ENCODE peak calls at places on chromosome 6, in four cellular contexts. B, S, T and R are unnamed samples.

GRCh38 chr6:105087571-105088211 is 92.1 kb downstream of the POPDC3 start:
- DNase-seq in B (no peak), S (peak), T (peak), R (peak)

GRCh38 chr6:112223070-112223861 is 31.1 kb downstream of the LAMA4 start:
- DNase-seq in B (no peak), S (no peak), T (no peak), R (peak)

GRCh38 chr6:106283476-106283875 is 42.1 kb downstream of the ATG5 start:
- DNase-seq in B (no peak), S (no peak), T (no peak), R (no peak)

GRCh38 chr6:145036236-145036635 is 699.1 kb downstream of the EPM2A start:
- DNase-seq in B (no peak), S (no peak), T (no peak), R (no peak)

GRCh38 chr6:44176130-44176934 is 17.7 kb downstream of the CAPN11 start:
- DNase-seq in B (no peak), S (no peak), T (no peak), R (no peak)

GRCh38 chr6:25927721-25928359 is 2.7 kb downstream of the SLC17A2 start:
- DNase-seq in B (no peak), S (no peak), T (no peak), R (no peak)

GRCh38 chr6:118309337-118310093 is 238.6 kb upstream of the PLN start:
- DNase-seq in B (no peak), S (no peak), T (no peak), R (no peak)

GRCh38 chr6:98847767-98848538 is 13.6 kb downstream of the POU3F2 start:
- DNase-seq in B (no peak), S (no peak), T (no peak), R (no peak)

GRCh38 chr6:73200735-73201134 is 24.6 kb downstream of the KHDC1L start:
- DNase-seq in B (no peak), S (no peak), T (no peak), R (no peak)

GRCh38 chr6:49849121-49849907 is 17.0 kb downstream of the CRISP1 start:
- DNase-seq in B (no peak), S (peak), T (peak), R (peak)

DNA sequence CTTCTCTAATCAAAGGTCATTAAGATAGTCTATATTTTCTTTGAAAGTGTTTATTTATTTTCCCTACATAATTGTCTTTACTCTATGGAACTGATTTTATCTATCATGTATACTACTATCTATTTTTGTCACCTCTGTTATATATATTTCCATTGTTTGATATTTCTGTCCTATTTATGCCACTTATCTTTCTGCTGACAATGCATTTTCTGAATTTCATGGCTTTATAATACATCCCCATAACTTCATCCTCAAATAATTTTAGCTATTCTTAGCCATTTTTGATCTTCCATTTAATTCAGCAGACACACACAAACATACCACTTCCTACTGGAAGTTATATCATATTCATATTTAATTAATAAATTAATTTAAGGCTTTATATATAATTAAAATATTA is 123.7 kb downstream of the EPHA7 start:
- DNase-seq in B (no peak), S (no peak), T (no peak), R (no peak)
- TF ChIP-seq CTCF in B (no peak), S (no peak), T (no peak), R (no peak)

DNA sequence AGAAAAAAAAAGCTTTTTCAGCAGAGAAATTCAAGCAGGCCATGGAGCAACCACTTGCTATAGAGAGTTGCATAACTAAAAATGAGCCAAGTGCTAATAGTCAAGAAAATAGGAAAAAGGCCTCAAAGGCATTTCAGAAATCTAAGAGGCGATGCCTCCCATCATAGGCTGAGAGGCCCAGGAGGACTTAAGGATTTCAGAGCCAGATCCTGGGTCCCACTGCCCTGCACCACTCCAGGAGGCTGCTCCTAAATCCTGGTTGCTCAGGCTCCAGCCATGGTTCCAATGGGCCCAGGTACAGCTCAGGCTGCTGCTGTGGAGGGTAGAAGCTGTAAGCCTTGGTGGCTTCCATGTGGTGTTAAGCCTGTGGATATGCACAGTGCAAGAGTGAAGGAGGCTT is 5.5 kb downstream of the ZNF391 start:
- DNase-seq in B (no peak), S (no peak), T (no peak), R (no peak)
- H3K4me3 ChIP-seq in B (no peak), S (no peak), T (no peak), R (no peak)

GRCh38 chr6:125888989-125889656 is 67.4 kb upstream of the HINT3 start:
- DNase-seq in B (no peak), S (peak), T (no peak), R (no peak)
- TF ChIP-seq CTCF in B (no peak), S (peak), T (peak), R (peak)

GRCh38 chr6:154457881-154458284 is 52.6 kb downstream of the CNKSR3 start:
- DNase-seq in B (no peak), S (no peak), T (no peak), R (no peak)

GRCh38 chr6:154461348-154461747 is 49.1 kb downstream of the CNKSR3 start:
- DNase-seq in B (no peak), S (no peak), T (no peak), R (no peak)

GRCh38 chr6:154460306-154461071 is 50.0 kb downstream of the CNKSR3 start:
- DNase-seq in B (no peak), S (no peak), T (no peak), R (no peak)

GRCh38 chr6:154458565-154459475 is 51.7 kb downstream of the CNKSR3 start:
- DNase-seq in B (no peak), S (no peak), T (no peak), R (no peak)

DNA sequence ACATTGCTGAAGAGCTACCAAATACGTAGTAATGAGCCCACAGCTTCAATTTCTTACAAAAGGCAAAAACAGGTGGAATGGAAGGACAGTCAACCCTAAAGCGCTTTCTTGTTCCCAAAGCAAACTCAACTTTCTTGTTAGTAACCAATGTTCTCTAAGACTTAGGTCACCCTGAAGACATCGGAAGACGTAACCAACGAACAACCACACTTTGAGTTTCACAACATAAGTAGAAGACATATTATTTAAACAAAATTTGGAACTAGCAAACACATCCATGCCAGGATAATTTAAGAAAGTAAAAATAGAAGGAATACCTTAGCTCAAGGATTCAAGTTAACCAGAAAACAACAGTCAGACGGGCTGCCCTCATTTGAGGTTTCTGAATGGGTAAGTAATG is 51.0 kb downstream of the CNKSR3 start:
- DNase-seq in B (no peak), S (no peak), T (no peak), R (no peak)
- H3K4me3 ChIP-seq in B (no peak), S (no peak), T (no peak), R (no peak)